ENCODE peak calls at places on chromosome 14, in five cellular contexts. L is mammary epithelial cell, O is GM12878, J is SK-N-SH, Z is hepatocyte. P is an unnamed sample.

GRCh38 chr14:77620222-77620865 is 3.9 kb upstream of the SPTLC2 start:
- DNase-seq in L (no peak), O (no peak), J (no peak), Z (no peak), P (no peak)

GRCh38 chr14:86481105-86481504 is 951.2 kb downstream of the FLRT2 start:
- DNase-seq in L (no peak), O (no peak), J (no peak), Z (peak), P (no peak)

GRCh38 chr14:97917169-97917568 is 1120.0 kb downstream of the VRK1 start:
- DNase-seq in L (no peak), O (no peak), J (no peak), Z (no peak), P (no peak)

GRCh38 chr14:68448379-68448778 is 344.5 kb downstream of the ZFP36L1 start:
- DNase-seq in L (no peak), O (no peak), J (no peak), Z (no peak), P (no peak)

GRCh38 chr14:61570188-61570960 is 124.9 kb upstream of the HIF1A start:
- DNase-seq in L (no peak), O (no peak), J (no peak), Z (no peak), P (peak)

GRCh38 chr14:69711471-69712216 is 55.3 kb upstream of the SRSF5 start:
- DNase-seq in L (no peak), O (no peak), J (no peak), Z (no peak), P (no peak)

GRCh38 chr14:52253503-52253902 is 14.0 kb upstream of the PTGDR start:
- DNase-seq in L (no peak), O (no peak), J (no peak), Z (no peak), P (no peak)

GRCh38 chr14:91237219-91237618 is 7.3 kb downstream of the GPR68 start:
- DNase-seq in L (no peak), O (no peak), J (no peak), Z (no peak), P (peak)

GRCh38 chr14:91390165-91390778 is 27.3 kb downstream of the CCDC88C start:
- DNase-seq in L (no peak), O (no peak), J (no peak), Z (no peak), P (no peak)

GRCh38 chr14:31530136-31530535 is 31.1 kb upstream of the NUBPL start:
- DNase-seq in L (no peak), O (no peak), J (no peak), Z (no peak), P (no peak)

DNA sequence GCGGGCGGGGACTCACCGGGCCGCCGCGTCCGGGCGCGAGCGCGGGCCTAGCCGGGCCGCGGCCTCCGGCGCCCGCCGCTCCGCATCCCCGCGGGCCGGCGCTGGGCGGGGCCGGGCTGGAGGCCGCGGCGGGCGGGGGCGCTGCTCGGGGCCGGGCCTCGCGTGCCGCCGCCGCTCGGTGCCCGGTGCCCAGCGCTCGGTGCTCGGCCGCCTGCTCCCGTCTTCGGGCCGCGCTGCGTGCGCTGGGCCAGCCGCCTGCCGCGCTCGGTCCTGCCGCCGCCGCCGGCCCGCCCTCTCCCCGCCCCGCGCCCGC is at the start of gene AKT1:
- DNase-seq in L (no peak), O (no peak), J (no peak), Z (no peak), P (no peak)
- H2AFZ ChIP-seq in L (peak), O (peak), J (peak), Z (peak), P (peak)

GRCh38 chr14:71130491-71131179 is 223.4 kb downstream of the PCNX1 start:
- DNase-seq in L (peak), O (peak), J (no peak), Z (no peak), P (peak)
- H3K4me3 ChIP-seq in L (no peak), O (no peak), J (peak), Z (no peak), P (peak)

DNA sequence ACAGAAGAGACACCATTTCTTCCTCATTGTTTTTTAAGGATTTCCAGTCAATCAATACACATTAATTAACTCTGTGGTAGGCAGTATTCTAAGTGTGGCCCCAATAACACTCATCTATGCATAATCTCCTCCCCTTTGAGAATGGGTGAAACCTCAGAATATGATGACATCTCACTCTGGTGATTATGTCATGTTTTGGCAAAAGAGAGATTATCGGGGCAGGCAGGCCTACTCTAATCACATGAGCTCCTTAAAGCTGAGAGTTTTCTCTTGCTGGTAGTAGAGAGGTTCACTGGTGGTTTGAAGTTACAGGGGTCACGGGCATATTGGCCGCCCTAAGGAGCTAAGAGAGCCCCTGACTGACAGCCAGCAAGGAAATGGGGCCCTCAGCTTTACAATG is 7.1 kb upstream of the LGMN start:
- DNase-seq in L (no peak), O (no peak), J (no peak), Z (no peak), P (no peak)
- H2AFZ ChIP-seq in L (no peak), O (no peak), J (no peak), Z (no peak), P (peak)

GRCh38 chr14:100063314-100063941 is 1.8 kb upstream of the EVL start:
- DNase-seq in L (no peak), O (no peak), J (no peak), Z (no peak), P (no peak)

GRCh38 chr14:100067481-100067880 is 2.3 kb downstream of the EVL start:
- DNase-seq in L (no peak), O (no peak), J (no peak), Z (no peak), P (no peak)

GRCh38 chr14:100065942-100066574 is 836 bp downstream of the EVL start:
- DNase-seq in L (no peak), O (peak), J (no peak), Z (no peak), P (no peak)

GRCh38 chr14:100066984-100067383 is 1.8 kb downstream of the EVL start:
- DNase-seq in L (no peak), O (no peak), J (no peak), Z (no peak), P (no peak)

DNA sequence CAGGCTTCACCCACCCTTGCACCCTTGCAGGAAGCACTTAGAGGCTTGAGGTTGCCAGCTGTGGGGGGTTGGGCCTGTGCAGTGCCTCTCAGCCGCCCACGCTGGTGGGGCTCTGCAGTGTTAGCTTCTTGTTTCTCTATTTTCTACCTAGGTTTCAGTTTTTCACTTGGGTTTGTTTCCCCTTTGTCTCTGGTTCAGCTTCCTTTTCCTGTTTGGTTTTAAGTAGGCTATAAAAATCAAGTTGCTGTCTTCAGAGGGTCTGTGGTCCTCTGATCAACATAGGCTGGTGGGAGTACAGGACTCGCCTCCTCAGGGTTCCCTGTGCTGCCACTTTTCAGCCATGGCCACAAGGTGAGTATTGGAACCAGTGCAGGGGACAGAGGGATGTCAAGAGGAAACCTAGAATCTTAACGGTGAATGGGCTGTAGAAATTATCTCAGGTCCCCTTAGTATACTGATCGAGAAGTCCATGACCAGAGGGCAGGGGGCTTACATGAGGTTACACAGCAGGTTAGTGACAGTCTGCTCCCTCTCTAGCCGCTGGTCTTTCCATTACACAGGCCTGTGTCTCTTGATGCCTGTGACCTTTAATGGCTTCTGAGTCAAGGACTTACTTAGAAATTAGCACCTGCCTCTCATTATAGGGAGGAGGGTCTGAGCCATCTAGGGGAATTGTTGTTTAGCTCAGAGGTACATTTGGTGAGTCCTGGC is at the start of gene EVL:
- DNase-seq in L (no peak), O (peak), J (no peak), Z (no peak), P (no peak)
- H3K4me3 ChIP-seq in L (no peak), O (peak), J (no peak), Z (no peak), P (no peak)